ENCODE peak calls at places on chromosome 9, in nine cellular contexts. One of them, this sample, is unnamed.

GRCh38 chr9:114097613-114098020 is 1.5 kb downstream of the KIF12 start:
- DNase-seq in ovary: no peak
- DNase-seq in testis: peak
- DNase-seq in mesendoderm: no peak
- DNase-seq in lower lobe of right lung: no peak
- DNase-seq in stomach: peak
- DNase-seq in tibial nerve: no peak
- DNase-seq in PC-3: peak
- DNase-seq in lung: no peak
- DNase-seq in this sample: peak

GRCh38 chr9:104028827-104029226 is 65.3 kb upstream of the SMC2 start:
- DNase-seq in ovary: no peak
- DNase-seq in testis: no peak
- DNase-seq in mesendoderm: no peak
- DNase-seq in lower lobe of right lung: no peak
- DNase-seq in stomach: no peak
- DNase-seq in tibial nerve: no peak
- DNase-seq in PC-3: no peak
- DNase-seq in lung: no peak
- DNase-seq in this sample: no peak

GRCh38 chr9:109117856-109118801 is 1.6 kb downstream of the TMEM245 start:
- DNase-seq in ovary: peak
- DNase-seq in testis: peak
- DNase-seq in mesendoderm: no peak
- DNase-seq in lower lobe of right lung: no peak
- DNase-seq in stomach: no peak
- DNase-seq in tibial nerve: no peak
- DNase-seq in PC-3: peak
- DNase-seq in lung: no peak
- DNase-seq in this sample: no peak

GRCh38 chr9:108087781-108088180 is 598.2 kb upstream of the KLF4 start:
- DNase-seq in ovary: peak
- DNase-seq in testis: no peak
- DNase-seq in mesendoderm: no peak
- DNase-seq in lower lobe of right lung: no peak
- DNase-seq in stomach: no peak
- DNase-seq in tibial nerve: no peak
- DNase-seq in PC-3: peak
- DNase-seq in lung: no peak
- DNase-seq in this sample: no peak

GRCh38 chr9:84851935-84852585 is 182.5 kb downstream of the NTRK2 start:
- DNase-seq in ovary: peak
- DNase-seq in testis: no peak
- DNase-seq in mesendoderm: peak
- DNase-seq in lower lobe of right lung: no peak
- DNase-seq in stomach: peak
- DNase-seq in tibial nerve: peak
- DNase-seq in PC-3: peak
- DNase-seq in lung: peak
- DNase-seq in this sample: peak

GRCh38 chr9:132415181-132415580 is 5.2 kb downstream of the CFAP77 start:
- DNase-seq in ovary: no peak
- DNase-seq in testis: no peak
- DNase-seq in mesendoderm: no peak
- DNase-seq in lower lobe of right lung: no peak
- DNase-seq in stomach: no peak
- DNase-seq in tibial nerve: no peak
- DNase-seq in PC-3: no peak
- DNase-seq in lung: no peak
- DNase-seq in this sample: no peak

GRCh38 chr9:121551985-121552753 is 52.5 kb upstream of the GGTA1 start:
- DNase-seq in ovary: no peak
- DNase-seq in testis: no peak
- DNase-seq in mesendoderm: no peak
- DNase-seq in lower lobe of right lung: no peak
- DNase-seq in stomach: no peak
- DNase-seq in tibial nerve: no peak
- DNase-seq in PC-3: no peak
- DNase-seq in lung: no peak
- DNase-seq in this sample: no peak

GRCh38 chr9:98599566-98599965 is 109.2 kb downstream of the GABBR2 start:
- DNase-seq in ovary: no peak
- DNase-seq in testis: no peak
- DNase-seq in mesendoderm: no peak
- DNase-seq in lower lobe of right lung: no peak
- DNase-seq in stomach: no peak
- DNase-seq in tibial nerve: no peak
- DNase-seq in PC-3: no peak
- DNase-seq in lung: no peak
- DNase-seq in this sample: no peak

GRCh38 chr9:13568851-13569618 is 289.5 kb upstream of the MPDZ start:
- DNase-seq in ovary: no peak
- DNase-seq in testis: no peak
- DNase-seq in mesendoderm: peak
- DNase-seq in lower lobe of right lung: no peak
- DNase-seq in stomach: no peak
- DNase-seq in tibial nerve: no peak
- DNase-seq in PC-3: no peak
- DNase-seq in lung: no peak
- DNase-seq in this sample: peak

GRCh38 chr9:93297659-93298497 is 113.9 kb downstream of the WNK2 start:
- DNase-seq in ovary: no peak
- DNase-seq in testis: peak
- DNase-seq in mesendoderm: peak
- DNase-seq in lower lobe of right lung: peak
- DNase-seq in stomach: no peak
- DNase-seq in tibial nerve: no peak
- DNase-seq in PC-3: no peak
- DNase-seq in lung: no peak
- DNase-seq in this sample: peak

GRCh38 chr9:102403514-102403913 is 591.6 kb upstream of the CYLC2 start:
- DNase-seq in ovary: no peak
- DNase-seq in testis: no peak
- DNase-seq in mesendoderm: no peak
- DNase-seq in lower lobe of right lung: no peak
- DNase-seq in stomach: no peak
- DNase-seq in tibial nerve: no peak
- DNase-seq in PC-3: no peak
- DNase-seq in lung: no peak
- DNase-seq in this sample: no peak

GRCh38 chr9:114504341-114505186 is 709 bp downstream of the WHRN start:
- DNase-seq in ovary: peak
- DNase-seq in testis: no peak
- DNase-seq in mesendoderm: peak
- DNase-seq in lower lobe of right lung: peak
- DNase-seq in stomach: peak
- DNase-seq in tibial nerve: peak
- DNase-seq in PC-3: peak
- DNase-seq in lung: peak
- DNase-seq in this sample: peak

GRCh38 chr9:133115604-133116345 is 5.3 kb downstream of the RALGDS start:
- DNase-seq in ovary: no peak
- DNase-seq in testis: no peak
- DNase-seq in mesendoderm: peak
- DNase-seq in lower lobe of right lung: peak
- DNase-seq in stomach: no peak
- DNase-seq in tibial nerve: no peak
- DNase-seq in PC-3: no peak
- DNase-seq in lung: no peak
- DNase-seq in this sample: no peak

GRCh38 chr9:92048924-92049625 is 66.1 kb downstream of the SPTLC1 start:
- DNase-seq in ovary: no peak
- DNase-seq in testis: no peak
- DNase-seq in mesendoderm: peak
- DNase-seq in lower lobe of right lung: no peak
- DNase-seq in stomach: no peak
- DNase-seq in tibial nerve: no peak
- DNase-seq in PC-3: no peak
- DNase-seq in lung: no peak
- DNase-seq in this sample: no peak

GRCh38 chr9:16341176-16341575 is 529.3 kb downstream of the BNC2 start:
- DNase-seq in ovary: no peak
- DNase-seq in testis: no peak
- DNase-seq in mesendoderm: no peak
- DNase-seq in lower lobe of right lung: no peak
- DNase-seq in stomach: no peak
- DNase-seq in tibial nerve: no peak
- DNase-seq in PC-3: peak
- DNase-seq in lung: no peak
- DNase-seq in this sample: no peak

GRCh38 chr9:89793551-89793950 is 188.7 kb downstream of the GADD45G start:
- DNase-seq in ovary: no peak
- DNase-seq in testis: no peak
- DNase-seq in mesendoderm: no peak
- DNase-seq in lower lobe of right lung: peak
- DNase-seq in stomach: no peak
- DNase-seq in tibial nerve: no peak
- DNase-seq in PC-3: no peak
- DNase-seq in lung: no peak
- DNase-seq in this sample: no peak

GRCh38 chr9:10875752-10876151 is 262.9 kb upstream of the PTPRD start:
- DNase-seq in ovary: no peak
- DNase-seq in testis: no peak
- DNase-seq in mesendoderm: no peak
- DNase-seq in lower lobe of right lung: no peak
- DNase-seq in stomach: no peak
- DNase-seq in tibial nerve: no peak
- DNase-seq in PC-3: peak
- DNase-seq in lung: no peak
- DNase-seq in this sample: no peak

GRCh38 chr9:126398403-126399058 is 71.9 kb downstream of the MVB12B start:
- DNase-seq in ovary: peak
- DNase-seq in testis: peak
- DNase-seq in mesendoderm: peak
- DNase-seq in lower lobe of right lung: peak
- DNase-seq in stomach: peak
- DNase-seq in tibial nerve: peak
- DNase-seq in PC-3: peak
- DNase-seq in lung: peak
- DNase-seq in this sample: peak

GRCh38 chr9:87620727-87621322 is 105.1 kb upstream of the CTSL start:
- DNase-seq in ovary: no peak
- DNase-seq in testis: no peak
- DNase-seq in mesendoderm: no peak
- DNase-seq in lower lobe of right lung: no peak
- DNase-seq in stomach: no peak
- DNase-seq in tibial nerve: no peak
- DNase-seq in PC-3: no peak
- DNase-seq in lung: no peak
- DNase-seq in this sample: peak

DNA sequence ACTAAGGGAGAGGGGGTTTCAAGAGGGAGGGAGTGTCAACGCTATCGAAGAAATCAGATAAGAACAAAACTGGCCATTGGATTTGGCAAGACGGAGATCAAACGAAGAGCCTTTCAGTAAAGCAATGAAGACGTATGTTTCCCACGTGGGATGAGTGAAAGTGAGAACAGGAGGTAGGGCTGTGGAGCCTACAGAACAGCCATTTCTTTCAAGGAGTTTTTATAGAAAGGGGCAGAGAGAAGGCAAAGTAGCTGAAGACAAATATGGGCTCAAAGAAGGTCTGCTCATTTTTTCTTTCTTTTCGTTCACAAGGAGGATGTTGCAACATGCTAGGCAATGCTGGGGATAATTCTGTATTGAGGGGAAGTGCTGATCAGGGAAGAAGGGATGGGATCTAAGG is 98.3 kb downstream of the SUSD1 start:
- DNase-seq in ovary: no peak
- DNase-seq in testis: no peak
- DNase-seq in mesendoderm: no peak
- DNase-seq in lower lobe of right lung: no peak
- DNase-seq in stomach: no peak
- DNase-seq in tibial nerve: no peak
- DNase-seq in PC-3: no peak
- DNase-seq in lung: no peak
- DNase-seq in this sample: no peak
- H3K27ac ChIP-seq in ovary: peak
- H3K27ac ChIP-seq in testis: no peak
- H3K27ac ChIP-seq in mesendoderm: no peak
- H3K27ac ChIP-seq in lower lobe of right lung: no peak
- H3K27ac ChIP-seq in stomach: no peak
- H3K27ac ChIP-seq in tibial nerve: no peak
- H3K27ac ChIP-seq in PC-3: no peak
- H3K27ac ChIP-seq in lung: no peak
- H3K27ac ChIP-seq in this sample: no peak

DNA sequence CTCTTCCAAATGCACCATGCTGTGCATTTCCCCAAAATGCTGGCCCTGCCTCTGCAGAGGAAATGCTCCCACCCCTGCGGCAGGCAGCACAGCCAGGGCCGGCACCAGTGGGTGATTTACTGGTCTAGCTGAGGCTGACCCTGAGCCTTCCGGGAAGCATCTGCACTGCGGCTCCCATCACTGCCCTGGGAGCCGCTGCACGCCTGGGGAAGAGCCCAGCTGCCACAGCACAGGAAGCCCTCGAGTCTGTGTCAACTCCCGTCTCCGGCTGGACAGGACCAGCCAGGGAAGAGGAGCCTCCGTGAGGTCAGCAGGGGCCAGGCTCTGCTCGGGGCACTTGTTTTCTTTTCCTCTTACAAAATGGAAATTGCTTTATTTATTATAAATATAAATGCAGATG is 25.1 kb upstream of the EEIG1 start:
- DNase-seq in ovary: peak
- DNase-seq in testis: peak
- DNase-seq in mesendoderm: no peak
- DNase-seq in lower lobe of right lung: no peak
- DNase-seq in stomach: no peak
- DNase-seq in tibial nerve: no peak
- DNase-seq in PC-3: peak
- DNase-seq in lung: no peak
- DNase-seq in this sample: no peak
- H3K27ac ChIP-seq in ovary: no peak
- H3K27ac ChIP-seq in testis: no peak
- H3K27ac ChIP-seq in mesendoderm: no peak
- H3K27ac ChIP-seq in lower lobe of right lung: peak
- H3K27ac ChIP-seq in stomach: no peak
- H3K27ac ChIP-seq in tibial nerve: no peak
- H3K27ac ChIP-seq in PC-3: peak
- H3K27ac ChIP-seq in lung: no peak
- H3K27ac ChIP-seq in this sample: no peak

GRCh38 chr9:78595200-78595945 is 298.4 kb downstream of the PSAT1 start:
- DNase-seq in ovary: no peak
- DNase-seq in testis: no peak
- DNase-seq in mesendoderm: no peak
- DNase-seq in lower lobe of right lung: no peak
- DNase-seq in stomach: no peak
- DNase-seq in tibial nerve: no peak
- DNase-seq in PC-3: no peak
- DNase-seq in lung: no peak
- DNase-seq in this sample: no peak
- H3K27ac ChIP-seq in ovary: no peak
- H3K27ac ChIP-seq in testis: no peak
- H3K27ac ChIP-seq in mesendoderm: no peak
- H3K27ac ChIP-seq in lower lobe of right lung: no peak
- H3K27ac ChIP-seq in stomach: no peak
- H3K27ac ChIP-seq in tibial nerve: no peak
- H3K27ac ChIP-seq in PC-3: no peak
- H3K27ac ChIP-seq in lung: no peak
- H3K27ac ChIP-seq in this sample: no peak

DNA sequence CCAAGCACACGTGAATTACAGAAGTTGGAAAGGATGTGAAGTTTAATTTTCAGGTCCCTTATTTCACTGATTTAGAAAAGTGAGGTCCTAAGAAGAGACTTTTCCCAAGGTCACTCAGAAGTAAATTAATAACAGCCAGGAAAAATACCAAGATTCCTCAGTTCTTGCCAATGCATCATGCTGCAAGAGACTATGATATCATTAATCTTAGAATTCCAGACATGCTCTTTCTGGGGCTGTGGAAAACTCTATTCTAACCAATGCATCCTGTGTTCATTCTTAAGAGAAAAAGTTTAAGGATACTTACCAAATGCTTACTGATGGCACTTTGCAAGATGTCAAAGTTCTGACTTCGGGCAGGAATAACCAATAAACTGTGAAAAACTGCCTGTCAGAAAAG is 42.8 kb downstream of the TEX10 start:
- DNase-seq in ovary: no peak
- DNase-seq in testis: no peak
- DNase-seq in mesendoderm: no peak
- DNase-seq in lower lobe of right lung: no peak
- DNase-seq in stomach: no peak
- DNase-seq in tibial nerve: no peak
- DNase-seq in PC-3: no peak
- DNase-seq in lung: no peak
- DNase-seq in this sample: no peak
- H3K27ac ChIP-seq in ovary: no peak
- H3K27ac ChIP-seq in testis: no peak
- H3K27ac ChIP-seq in mesendoderm: no peak
- H3K27ac ChIP-seq in lower lobe of right lung: no peak
- H3K27ac ChIP-seq in stomach: no peak
- H3K27ac ChIP-seq in tibial nerve: no peak
- H3K27ac ChIP-seq in PC-3: no peak
- H3K27ac ChIP-seq in lung: no peak
- H3K27ac ChIP-seq in this sample: no peak

This sample was measured in endodermal cell.